ENCODE peak calls at places on chromosomes 7 and 10, in ten cellular contexts. D is DMS153; O is choroid plexus epithelial cell; R is brain microvascular endothelial cell; Q is hypothalamus; W is HEK293T; V is CD8-positive, alpha-beta T cell; T is hippocampal formation; B is H1; K is ecto neural progenitor cell. U is an unnamed sample.

GRCh38 chr7:122369756-122370155 is 65.2 kb upstream of the FEZF1 start:
- DNase-seq in K (no peak), W (no peak), O (no peak), V (no peak), D (no peak), T (no peak), Q (no peak), B (no peak), R (no peak), U (peak; percentile 96)

GRCh38 chr7:48213226-48213625 is 42.0 kb downstream of the ABCA13 start:
- DNase-seq in T (no peak), D (no peak), W (no peak), V (no peak), K (no peak), B (no peak), R (no peak), Q (no peak), O (peak; percentile 28), U (no peak)

GRCh38 chr7:471866-472639 is 47.6 kb downstream of the PDGFA start:
- DNase-seq in O (peak; percentile 97), T (no peak), K (no peak), D (no peak), V (no peak), Q (no peak), B (peak; percentile 41), W (peak; percentile 56), R (peak; percentile 99), U (no peak)

GRCh38 chr7:136897676-136898075 is 29.2 kb downstream of the CHRM2 start:
- DNase-seq in V (no peak), T (no peak), D (no peak), W (no peak), R (no peak), B (no peak), Q (no peak), O (no peak), K (no peak), U (no peak)

GRCh38 chr10:78700413-78700812 is 368.4 kb upstream of the ZMIZ1 start:
- DNase-seq in V (no peak), Q (no peak), B (no peak), O (peak; percentile 32), K (no peak), D (no peak), R (no peak), T (no peak), W (no peak), U (peak; percentile 15)

GRCh38 chr7:157010588-157011332 is at the start of gene MNX1:
- DNase-seq in R (no peak), K (peak; percentile 88), V (peak; percentile 41), B (peak; percentile 92), T (no peak), D (peak; percentile 81), O (no peak), Q (no peak), W (peak; percentile 99), U (peak; percentile 83)

GRCh38 chr10:2986341-2986933 is 80.9 kb upstream of the PFKP start:
- DNase-seq in D (no peak), Q (no peak), V (no peak), K (no peak), B (no peak), O (no peak), R (no peak), T (no peak), W (no peak), U (no peak)

GRCh38 chr7:1027285-1028043 is 16.9 kb upstream of the GPR146 start:
- DNase-seq in D (no peak), T (no peak), K (peak; percentile 75), W (peak; percentile 32), V (no peak), O (peak; percentile 58), Q (no peak), R (peak; percentile 14), B (peak; percentile 65), U (peak; percentile 51)

GRCh38 chr7:141012044-141012685 is 2.6 kb downstream of the MRPS33 start:
- DNase-seq in B (peak; percentile 75), R (peak; percentile 58), K (peak; percentile 63), W (peak; percentile 76), O (peak; percentile 76), T (peak; percentile 63), D (peak; percentile 38), Q (no peak), V (peak; percentile 75), U (peak; percentile 80)

GRCh38 chr10:84194424-84195043 is at the start of gene CDHR1:
- DNase-seq in V (peak; percentile 60), B (peak; percentile 77), O (no peak), R (no peak), W (peak; percentile 68), Q (no peak), T (no peak), D (no peak), K (peak; percentile 83), U (peak; percentile 89)

GRCh38 chr7:94602181-94602580 is 53.8 kb downstream of the SGCE start:
- DNase-seq in D (no peak), W (no peak), R (no peak), O (peak; percentile 19), B (no peak), T (no peak), V (no peak), K (no peak), Q (no peak), U (no peak)

GRCh38 chr7:53642361-53642760 is 606.9 kb downstream of the POM121L12 start:
- DNase-seq in V (no peak), D (no peak), R (no peak), O (no peak), Q (no peak), W (no peak), K (no peak), T (no peak), B (no peak), U (no peak)

GRCh38 chr10:79333513-79333912 is 13.8 kb upstream of the PPIF start:
- DNase-seq in D (no peak), R (peak; percentile 38), O (peak; percentile 51), B (no peak), W (no peak), K (no peak), T (no peak), V (no peak), Q (no peak), U (no peak)

GRCh38 chr7:131502810-131503545 is 53.5 kb downstream of the PODXL start:
- DNase-seq in V (no peak), O (peak; percentile 83), K (no peak), B (no peak), D (peak; percentile 10), T (no peak), R (peak; percentile 55), W (no peak), Q (no peak), U (peak; percentile 79)

GRCh38 chr7:108286290-108286904 is 156.2 kb upstream of the LAMB4 start:
- DNase-seq in Q (no peak), W (no peak), R (no peak), K (no peak), T (no peak), V (no peak), O (no peak), B (no peak), D (no peak), U (peak; percentile 48)

GRCh38 chr10:22544325-22545068 is 169.9 kb downstream of the PIP4K2A start:
- DNase-seq in B (no peak), V (no peak), T (no peak), D (no peak), R (no peak), O (no peak), W (no peak), K (no peak), Q (no peak), U (no peak)

GRCh38 chr7:70303309-70303708 is 705.0 kb downstream of the AUTS2 start:
- DNase-seq in Q (no peak), K (no peak), D (no peak), O (no peak), B (no peak), R (no peak), V (no peak), T (no peak), W (no peak), U (peak; percentile 16)

GRCh38 chr7:148261523-148261922 is 329.0 kb upstream of the C7orf33 start:
- DNase-seq in W (no peak), O (no peak), Q (no peak), B (no peak), T (no peak), K (no peak), V (no peak), R (no peak), D (no peak), U (no peak)

GRCh38 chr10:36476399-36476798 is 649.0 kb upstream of the ANKRD30A start:
- DNase-seq in T (no peak), D (no peak), Q (no peak), R (peak; percentile 38), K (no peak), B (no peak), O (peak; percentile 60), V (no peak), W (no peak), U (no peak)

GRCh38 chr10:79444243-79445119 is 943 bp downstream of the ZCCHC24 start:
- DNase-seq in K (peak; percentile 79), V (peak; percentile 47), B (peak; percentile 78), Q (no peak), T (peak; percentile 33), R (peak; percentile 43), O (peak; percentile 93), W (peak; percentile 57), D (no peak), U (peak; percentile 35)

GRCh38 chr7:80960228-80960627 is 41.4 kb upstream of the SEMA3C start:
- DNase-seq in W (no peak), T (no peak), V (no peak), O (no peak), B (no peak), R (no peak), K (no peak), D (no peak), Q (no peak), U (no peak)

GRCh38 chr7:28572321-28573058 is 160.2 kb downstream of the CREB5 start:
- DNase-seq in K (no peak), B (no peak), R (no peak), D (peak; percentile 94), T (no peak), V (no peak), Q (no peak), W (no peak), O (no peak), U (no peak)

GRCh38 chr10:30579554-30579953 is 50.0 kb downstream of the LYZL2 start:
- DNase-seq in O (no peak), T (no peak), W (no peak), V (no peak), K (no peak), R (no peak), B (no peak), D (no peak), Q (no peak), U (peak; percentile 90)